ENCODE peak calls at places on chromosomes 12 and 14, in nine cellular contexts. G, F, X, H, J, K, S, T and M are unnamed samples.

GRCh38 chr12:88810806-88811205 is 230.5 kb upstream of the KITLG start:
- DNase-seq in F (peak), S (no peak), K (no peak), H (no peak), T (no peak), G (no peak), X (no peak), J (no peak), M (no peak)

GRCh38 chr14:94401083-94401482 is 12.7 kb upstream of the SERPINA1 start:
- DNase-seq in G (peak), X (no peak), S (no peak), F (peak), T (peak), J (peak), H (no peak), K (no peak), M (no peak)

GRCh38 chr14:65210118-65210826 is 108.0 kb upstream of the MAX start:
- DNase-seq in H (no peak), F (peak), S (no peak), T (no peak), G (no peak), X (no peak), K (peak), J (no peak), M (no peak)

GRCh38 chr14:90781344-90781761 is 34.9 kb downstream of the TTC7B start:
- DNase-seq in G (peak), F (peak), X (no peak), S (no peak), J (no peak), H (no peak), K (peak), T (peak), M (no peak)

GRCh38 chr12:66848967-66849366 is 170.1 kb upstream of the GRIP1 start:
- DNase-seq in S (no peak), H (no peak), G (no peak), T (peak), X (no peak), F (no peak), J (peak), K (no peak), M (no peak)

GRCh38 chr14:91241848-91242247 is 2.7 kb downstream of the GPR68 start:
- DNase-seq in H (no peak), K (no peak), S (no peak), X (no peak), J (no peak), G (no peak), T (no peak), F (no peak), M (no peak)

GRCh38 chr12:93839076-93839475 is 161.9 kb downstream of the CRADD start:
- DNase-seq in H (no peak), S (no peak), T (no peak), X (no peak), G (peak), F (peak), K (peak), J (no peak), M (no peak)

GRCh38 chr14:102095871-102096568 is 9.2 kb upstream of the HSP90AA1 start:
- DNase-seq in F (no peak), G (no peak), H (no peak), K (no peak), T (peak), J (no peak), X (no peak), S (no peak), M (no peak)

GRCh38 chr12:18919826-18920511 is 182.1 kb downstream of the CAPZA3 start:
- DNase-seq in X (no peak), T (no peak), G (no peak), J (no peak), F (no peak), K (no peak), S (no peak), H (no peak), M (no peak)

GRCh38 chr14:57462551-57462950 is 31.1 kb downstream of the CCDC198 start:
- DNase-seq in K (no peak), S (peak), H (no peak), G (peak), X (no peak), T (no peak), F (no peak), J (no peak), M (no peak)

GRCh38 chr12:113359133-113359938 is 949 bp downstream of the PLBD2 start:
- DNase-seq in H (peak), J (peak), F (peak), K (peak), S (no peak), G (no peak), X (no peak), T (peak), M (no peak)

GRCh38 chr14:94761348-94761998 is 8.4 kb downstream of the GSC start:
- DNase-seq in J (no peak), S (no peak), H (no peak), G (no peak), K (no peak), T (no peak), F (no peak), X (no peak), M (no peak)

GRCh38 chr14:29144598-29144997 is 378.0 kb downstream of the FOXG1 start:
- DNase-seq in G (peak), F (peak), K (peak), J (peak), S (no peak), T (peak), X (no peak), H (no peak), M (no peak)

GRCh38 chr12:15152456-15152855 is 68.8 kb downstream of the RERG start:
- DNase-seq in X (no peak), J (peak), K (peak), F (no peak), H (no peak), T (peak), S (peak), G (no peak), M (no peak)

GRCh38 chr12:94033112-94033511 is 115.3 kb upstream of the PLXNC1 start:
- DNase-seq in K (peak), J (no peak), F (no peak), H (no peak), X (no peak), S (no peak), T (no peak), G (no peak), M (peak)

GRCh38 chr14:86787782-86788181 is 1205.2 kb downstream of the GALC start:
- DNase-seq in K (peak), T (no peak), F (peak), X (no peak), S (no peak), J (no peak), G (no peak), H (no peak), M (no peak)

GRCh38 chr14:32104308-32104707 is 27.2 kb downstream of the ARHGAP5 start:
- DNase-seq in S (no peak), X (no peak), K (no peak), F (no peak), J (no peak), G (no peak), T (no peak), H (no peak), M (no peak)